ENCODE peak calls at places on chromosomes 5 and 9, in nine cellular contexts. G is substantia nigra; U is COR-L47; O is NAMALWA; I is neural crest cell; P is CD8-positive, alpha-beta T cell; S is MCF 10A; F is H9; J is NCI-H187 treated with DMSO at 0.1 percent for 48 hours. N is an unnamed sample.

GRCh38 chr9:76403352-76403751 is 9.1 kb upstream of the RFK start:
- DNase-seq in G (no peak), U (peak), O (peak), I (no peak), P (no peak), S (peak), F (no peak), J (no peak), N (no peak)

GRCh38 chr5:67299317-67299716 is 102.7 kb upstream of the CD180 start:
- DNase-seq in G (no peak), U (no peak), O (no peak), I (no peak), P (no peak), S (no peak), F (no peak), J (no peak), N (no peak)

GRCh38 chr9:10112798-10113197 is 500.0 kb downstream of the PTPRD start:
- DNase-seq in G (no peak), U (no peak), O (no peak), I (no peak), P (no peak), S (no peak), F (no peak), J (no peak), N (no peak)

GRCh38 chr5:38548064-38548759 is 8.2 kb downstream of the LIFR start:
- DNase-seq in G (no peak), U (no peak), O (no peak), I (no peak), P (no peak), S (no peak), F (no peak), J (no peak), N (no peak)

GRCh38 chr5:130471-131175 is 38.7 kb downstream of the PLEKHG4B start:
- DNase-seq in G (no peak), U (no peak), O (no peak), I (no peak), P (no peak), S (no peak), F (no peak), J (no peak), N (no peak)

GRCh38 chr5:35876922-35877321 is 20.2 kb downstream of the IL7R start:
- DNase-seq in G (no peak), U (no peak), O (no peak), I (no peak), P (no peak), S (peak), F (no peak), J (no peak), N (no peak)

GRCh38 chr5:141914797-141915196 is 8.9 kb upstream of the DELE1 start:
- DNase-seq in G (no peak), U (no peak), O (no peak), I (no peak), P (no peak), S (no peak), F (no peak), J (no peak), N (no peak)

GRCh38 chr9:90915693-90916092 is 114.1 kb downstream of the SYK start:
- DNase-seq in G (no peak), U (peak), O (peak), I (no peak), P (no peak), S (peak), F (peak), J (no peak), N (peak)

GRCh38 chr9:82558855-82559615 is 503.9 kb downstream of the RASEF start:
- DNase-seq in G (no peak), U (no peak), O (no peak), I (no peak), P (no peak), S (no peak), F (no peak), J (no peak), N (no peak)